ENCODE peak calls at places on chromosome 11, in seven cellular contexts. E is brain microvascular endothelial cell; W is stimulated activated naive CD8-positive, alpha-beta T cell treated with anti-CD3 and anti-CD28 coated beads, Interleukin-15, Interleukin-2, amounts not matched to agents 100 U/mL and 50 U/mL, for 24 hours; U is activated T-cell treated with anti-CD3 and anti-CD28 coated beads, Interleukin-2, amount 50 U/mL, for 4 hours; S is HFFc6; P is effector CD4-positive, alpha-beta T cell; C is M059J. J is an unnamed sample.

GRCh38 chr11:1054143-1055108 is 17.9 kb upstream of the MUC6 start:
- DNase-seq in C (no peak), W (no peak), U (no peak), P (no peak), S (peak), E (no peak), J (no peak)

GRCh38 chr11:65278351-65278750 is 16.6 kb downstream of the POLA2 start:
- DNase-seq in U (no peak), P (no peak), S (no peak), E (no peak), W (no peak), C (peak), J (no peak)

GRCh38 chr11:78231962-78232459 is 43.3 kb downstream of the USP35 start:
- DNase-seq in C (peak), U (no peak), S (peak), E (no peak), W (no peak), P (no peak), J (no peak)

GRCh38 chr11:64659417-64660144 is 63.4 kb downstream of the NRXN2 start:
- DNase-seq in S (peak), E (peak), U (no peak), W (no peak), C (peak), P (no peak), J (no peak)

GRCh38 chr11:126716456-126717083 is 284.0 kb downstream of the KIRREL3 start:
- DNase-seq in S (peak), W (peak), E (peak), C (peak), U (no peak), P (peak), J (peak)

GRCh38 chr11:75004215-75004614 is 15.5 kb downstream of the NEU3 start:
- DNase-seq in S (no peak), U (no peak), W (no peak), P (no peak), C (no peak), E (no peak), J (no peak)

GRCh38 chr11:64870893-64871849 is 7.2 kb downstream of the EHD1 start:
- DNase-seq in P (no peak), S (no peak), W (no peak), E (no peak), C (no peak), U (no peak), J (no peak)

GRCh38 chr11:65491614-65492386 is 7.0 kb upstream of the MALAT1 start:
- DNase-seq in U (no peak), C (peak), W (peak), E (peak), P (no peak), S (peak), J (peak)

J was measured in astrocyte of the cerebellum.